ENCODE peak calls at places on chromosomes 11 and 22, in six cellular contexts. E is osteocyte, D is mucosa of descending colon, S is AG09309, R is mesothelial cell of epicardium, G is cardiac muscle cell. A is an unnamed sample.

GRCh38 chr11:77188323-77188911 is 60.4 kb downstream of the MYO7A start:
- DNase-seq in E (peak), D (peak), S (peak), R (peak), G (peak), A (peak)

GRCh38 chr11:44754876-44755552 is 28.3 kb downstream of the TSPAN18 start:
- DNase-seq in E (no peak), D (no peak), S (no peak), R (no peak), G (no peak), A (no peak)

GRCh38 chr11:128428876-128429416 is 158.4 kb downstream of the ETS1 start:
- DNase-seq in E (no peak), D (no peak), S (no peak), R (no peak), G (peak), A (no peak)

GRCh38 chr22:33921576-33922181 is 1.4 kb upstream of the LARGE1 start:
- DNase-seq in E (peak), D (peak), S (no peak), R (peak), G (peak), A (peak)

GRCh38 chr22:35615156-35615555 is 2.0 kb downstream of the MB start:
- DNase-seq in E (no peak), D (no peak), S (no peak), R (no peak), G (peak), A (no peak)

GRCh38 chr11:13278620-13279486 is 1.3 kb downstream of the BMAL1 start:
- DNase-seq in E (no peak), D (peak), S (no peak), R (no peak), G (no peak), A (no peak)

GRCh38 chr11:83115551-83115950 is 41.4 kb upstream of the PCF11 start:
- DNase-seq in E (no peak), D (no peak), S (no peak), R (no peak), G (no peak), A (no peak)

GRCh38 chr11:22065472-22065871 is 127.4 kb upstream of the ANO5 start:
- DNase-seq in E (no peak), D (no peak), S (no peak), R (no peak), G (no peak), A (no peak)

GRCh38 chr11:128627666-128628342 is 40.4 kb upstream of the ETS1 start:
- DNase-seq in E (no peak), D (no peak), S (no peak), R (no peak), G (no peak), A (no peak)

GRCh38 chr22:23762866-23763578 is at the start of gene C22orf15:
- DNase-seq in E (no peak), D (no peak), S (no peak), R (no peak), G (peak), A (no peak)

GRCh38 chr11:75450236-75450635 is 17.2 kb upstream of the KLHL35 start:
- DNase-seq in E (no peak), D (no peak), S (no peak), R (no peak), G (no peak), A (no peak)

GRCh38 chr22:26547426-26547825 is 35.2 kb upstream of the TFIP11 start:
- DNase-seq in E (no peak), D (no peak), S (no peak), R (no peak), G (no peak), A (no peak)

GRCh38 chr11:27468209-27468608 is 4.4 kb downstream of the LGR4 start:
- DNase-seq in E (no peak), D (no peak), S (peak), R (no peak), G (peak), A (no peak)

GRCh38 chr11:18772211-18772610 is 19.4 kb downstream of the PTPN5 start:
- DNase-seq in E (no peak), D (no peak), S (no peak), R (no peak), G (no peak), A (no peak)

GRCh38 chr22:45483918-45484499 is 18.7 kb upstream of the FBLN1 start:
- DNase-seq in E (no peak), D (no peak), S (no peak), R (no peak), G (no peak), A (no peak)

GRCh38 chr11:109795234-109795633 is 298.0 kb upstream of the ZC3H12C start:
- DNase-seq in E (no peak), D (no peak), S (no peak), R (no peak), G (no peak), A (no peak)

GRCh38 chr11:118437046-118437735 is 899 bp downstream of the KMT2A start:
- DNase-seq in E (no peak), D (peak), S (no peak), R (peak), G (peak), A (peak)

GRCh38 chr11:86919557-86920210 is 35.5 kb downstream of the FZD4 start:
- DNase-seq in E (no peak), D (no peak), S (peak), R (no peak), G (peak), A (no peak)

GRCh38 chr22:48567213-48567975 is 1260.3 kb downstream of the BRD1 start:
- DNase-seq in E (peak), D (no peak), S (no peak), R (no peak), G (no peak), A (no peak)

GRCh38 chr11:118623291-118623655 is 15.9 kb downstream of the PHLDB1 start:
- DNase-seq in E (no peak), D (no peak), S (no peak), R (no peak), G (peak), A (peak)

GRCh38 chr11:44753965-44754645 is 27.3 kb downstream of the TSPAN18 start:
- DNase-seq in E (no peak), D (no peak), S (no peak), R (no peak), G (no peak), A (no peak)

GRCh38 chr11:113045146-113045545 is 83.9 kb downstream of the NCAM1 start:
- DNase-seq in E (no peak), D (no peak), S (no peak), R (no peak), G (no peak), A (no peak)

GRCh38 chr11:19718976-19719375 is 6.3 kb downstream of the NAV2 start:
- DNase-seq in E (no peak), D (no peak), S (no peak), R (no peak), G (no peak), A (no peak)

GRCh38 chr11:69411257-69411924 is 70.1 kb upstream of the LINC01488 start:
- DNase-seq in E (no peak), D (no peak), S (peak), R (no peak), G (no peak), A (no peak)

GRCh38 chr11:15842345-15842744 is 514.0 kb downstream of the SOX6 start:
- DNase-seq in E (no peak), D (no peak), S (no peak), R (no peak), G (no peak), A (no peak)

DNA sequence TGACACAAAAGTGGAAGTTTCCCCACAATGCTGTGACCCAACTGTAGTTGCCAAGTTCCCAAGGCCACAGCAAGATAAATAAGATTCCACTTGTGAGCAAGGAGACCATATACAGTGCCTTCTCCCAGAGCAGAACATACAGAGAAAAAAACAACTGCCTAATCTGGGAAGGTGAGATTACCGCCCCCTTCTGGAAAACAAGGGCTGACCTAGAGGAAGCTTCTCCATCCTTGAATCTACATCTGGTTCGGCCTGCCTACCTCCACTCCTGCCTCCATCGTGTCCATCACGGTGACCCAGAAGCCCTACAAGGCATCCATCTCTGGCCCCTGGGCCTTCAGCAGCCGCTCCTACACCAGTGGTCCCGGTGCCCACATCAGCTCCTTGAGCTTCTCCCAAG is 6.1 kb upstream of the RNASEH2C start:
- DNase-seq in E (peak), D (no peak), S (no peak), R (no peak), G (no peak), A (no peak)
- TF ChIP-seq CTCF in E (no peak), D (no peak), S (peak), R (no peak), G (peak), A (no peak)

GRCh38 chr22:21104126-21104691 is 58.5 kb downstream of the LRRC74B start:
- DNase-seq in E (no peak), D (no peak), S (no peak), R (no peak), G (no peak), A (no peak)
- TF ChIP-seq CTCF in E (peak), D (no peak), S (no peak), R (no peak), G (no peak), A (peak)

GRCh38 chr11:2092956-2093412 is 46.2 kb downstream of the IGF2 start:
- DNase-seq in E (no peak), D (peak), S (no peak), R (peak), G (peak), A (peak)
- TF ChIP-seq CTCF in E (no peak), D (no peak), S (no peak), R (no peak), G (no peak), A (no peak)

DNA sequence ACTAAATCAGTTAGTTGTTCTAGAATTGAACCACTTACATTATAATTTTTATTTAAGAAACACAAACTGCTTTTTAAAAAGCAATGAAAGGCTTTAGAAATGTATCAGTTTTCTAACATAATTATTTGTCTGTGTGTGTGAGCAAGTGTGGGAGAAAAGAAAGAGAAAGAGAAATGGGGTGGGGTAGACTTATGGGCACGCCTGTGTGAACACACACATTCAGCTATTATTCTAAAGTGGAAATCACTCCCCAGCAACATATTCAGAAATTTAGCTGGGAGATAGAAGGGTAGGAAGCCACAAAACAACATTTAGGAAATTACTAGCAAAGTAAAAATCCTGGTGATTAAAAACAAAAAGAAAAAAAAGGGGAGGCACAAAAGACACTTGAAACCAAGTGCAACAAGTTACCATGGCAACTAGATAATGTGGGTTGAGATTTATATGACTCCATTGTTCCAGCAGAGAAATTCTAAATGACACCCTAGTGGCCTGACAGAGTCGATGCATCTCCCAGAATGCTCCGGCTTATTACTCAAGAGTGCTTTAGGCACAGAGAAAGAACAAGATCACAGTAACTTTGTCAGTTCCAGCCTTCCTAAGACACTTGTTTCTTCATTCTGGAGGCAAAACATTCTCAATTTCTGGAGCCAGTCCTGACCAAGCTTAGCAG is 444.6 kb downstream of the DLG2 start:
- DNase-seq in E (no peak), D (no peak), S (no peak), R (no peak), G (no peak), A (peak)
- TF ChIP-seq CTCF in E (peak), D (no peak), S (no peak), R (peak), G (no peak), A (peak)